ENCODE peak calls at places on chromosomes 7 and 10, in ten cellular contexts. D is K562, L is thyroid gland, Y is adrenal gland, X is transverse colon, M is tibial nerve, V is testis, B is heart left ventricle, S is IMR-90, P is H1. U is an unnamed sample.

GRCh38 chr10:117740696-117741222 is 198.2 kb downstream of the EMX2 start:
- DNase-seq in D (no peak), L (no peak), Y (no peak), X (no peak), M (no peak), V (no peak), B (no peak), S (no peak), P (no peak), U (no peak)

GRCh38 chr10:129332476-129332875 is 134.6 kb upstream of the MGMT start:
- DNase-seq in D (peak; percentile 41), L (no peak), Y (no peak), X (no peak), M (peak; percentile 8), V (no peak), B (no peak), S (peak; percentile 1), P (peak; percentile 79), U (no peak)

GRCh38 chr7:81691199-81691821 is 78.5 kb downstream of the HGF start:
- DNase-seq in D (no peak), L (no peak), Y (no peak), X (no peak), M (no peak), V (no peak), B (no peak), S (peak; percentile 55), P (no peak), U (no peak)

GRCh38 chr7:90053094-90053493 is 101.2 kb upstream of the STEAP1 start:
- DNase-seq in D (no peak), L (no peak), Y (no peak), X (no peak), M (no peak), V (no peak), B (no peak), S (no peak), P (no peak), U (no peak)

GRCh38 chr10:30784896-30785605 is 155.5 kb upstream of the LYZL2 start:
- DNase-seq in D (no peak), L (peak; percentile 80), Y (peak; percentile 86), X (peak; percentile 68), M (peak; percentile 66), V (peak; percentile 74), B (peak; percentile 85), S (peak; percentile 69), P (peak; percentile 85), U (peak; percentile 68)

GRCh38 chr10:132335189-132336063 is 3.4 kb downstream of the LRRC27 start:
- DNase-seq in D (peak; percentile 87), L (no peak), Y (peak; percentile 33), X (peak; percentile 29), M (no peak), V (peak; percentile 32), B (peak; percentile 33), S (no peak), P (no peak), U (no peak)

GRCh38 chr10:29794776-29795635 is 160.2 kb upstream of the SVIL start:
- DNase-seq in D (no peak), L (peak; percentile 58), Y (no peak), X (no peak), M (no peak), V (no peak), B (peak; percentile 3), S (peak; percentile 31), P (no peak), U (no peak)

GRCh38 chr10:95391570-95392249 is 100.9 kb upstream of the PDLIM1 start:
- DNase-seq in D (peak; percentile 46), L (peak; percentile 28), Y (no peak), X (no peak), M (no peak), V (peak; percentile 51), B (no peak), S (peak; percentile 46), P (no peak), U (no peak)

GRCh38 chr10:107031981-107032699 is 132.4 kb downstream of the SORCS1 start:
- DNase-seq in D (peak; percentile 80), L (no peak), Y (no peak), X (no peak), M (no peak), V (no peak), B (no peak), S (no peak), P (no peak), U (no peak)

DNA sequence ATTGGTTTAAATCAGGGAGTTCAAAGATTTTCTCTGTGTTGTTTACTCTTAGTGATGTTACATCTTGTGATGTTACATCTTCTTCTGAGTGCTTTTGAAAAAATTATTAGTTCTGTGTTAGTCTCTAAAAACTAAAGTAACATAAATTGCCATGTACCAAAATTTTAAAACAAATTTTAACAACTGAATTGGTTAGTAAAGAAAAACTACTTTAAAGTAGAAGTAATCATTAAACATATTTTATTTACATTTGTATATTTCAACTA is 5.2 kb upstream of the IGF2BP3 start:
- DNase-seq in D (no peak), L (no peak), Y (no peak), X (no peak), M (no peak), V (no peak), B (no peak), S (no peak), P (no peak), U (no peak)
- H3K4me3 ChIP-seq in D (peak overlapping the region; percentile 66), L (no peak overlapping the region), Y (no peak overlapping the region), X (no peak overlapping the region), M (no peak overlapping the region), V (no peak overlapping the region), B (no peak overlapping the region), S (no peak overlapping the region), P (peak overlapping the region; percentile 79), U (no peak overlapping the region)

GRCh38 chr7:149871576-149871975 is 2.2 kb upstream of the ATP6V0E2 start:
- DNase-seq in D (no peak), L (no peak), Y (no peak), X (no peak), M (no peak), V (peak; percentile 6), B (no peak), S (no peak), P (no peak), U (no peak)

GRCh38 chr7:149873968-149874643 is at the start of gene ATP6V0E2:
- DNase-seq in D (no peak), L (no peak), Y (no peak), X (no peak), M (no peak), V (no peak), B (no peak), S (no peak), P (no peak), U (no peak)

GRCh38 chr7:149872419-149873073 is 1.2 kb upstream of the ATP6V0E2 start:
- DNase-seq in D (peak; percentile 93), L (peak; percentile 77), Y (peak; percentile 88), X (peak; percentile 77), M (peak; percentile 76), V (peak; percentile 89), B (peak; percentile 86), S (peak; percentile 81), P (peak; percentile 55), U (peak; percentile 67)

GRCh38 chr7:149874644-149875028 is 867 bp downstream of the ATP6V0E2 start:
- DNase-seq in D (peak; percentile 5), L (peak; percentile 72), Y (no peak), X (no peak), M (no peak), V (peak; percentile 10), B (peak; percentile 17), S (no peak), P (no peak), U (peak; percentile 69)

GRCh38 chr7:149873074-149873967 is 448 bp upstream of the ATP6V0E2 start:
- DNase-seq in D (peak; percentile 98), L (peak; percentile 97), Y (peak; percentile 96), X (peak; percentile 96), M (peak; percentile 87), V (peak; percentile 98), B (peak; percentile 96), S (peak; percentile 89), P (peak; percentile 93), U (peak; percentile 96)
- TF ChIP-seq POLR2A in D (peak; percentile 63), L (no peak), Y (peak; percentile 5), X (peak; percentile 11), M (peak; percentile 66), V (no peak), B (peak; percentile 58), S (peak; percentile 52), P (no peak), U (no peak)

GRCh38 chr10:62047960-62048383 is 146.5 kb downstream of the ARID5B start:
- DNase-seq in D (no peak), L (no peak), Y (no peak), X (peak; percentile 44), M (peak; percentile 50), V (no peak), B (no peak), S (no peak), P (no peak), U (no peak)

GRCh38 chr10:62046522-62047239 is 145.2 kb downstream of the ARID5B start:
- DNase-seq in D (no peak), L (no peak), Y (no peak), X (no peak), M (peak; percentile 50), V (no peak), B (peak; percentile 39), S (peak; percentile 47), P (no peak), U (no peak)

GRCh38 chr10:62048473-62048872 is 147.0 kb downstream of the ARID5B start:
- DNase-seq in D (no peak), L (no peak), Y (no peak), X (no peak), M (no peak), V (no peak), B (no peak), S (no peak), P (no peak), U (no peak)

GRCh38 chr10:62045765-62046521 is 144.4 kb downstream of the ARID5B start:
- DNase-seq in D (no peak), L (no peak), Y (no peak), X (no peak), M (peak; percentile 35), V (no peak), B (no peak), S (peak; percentile 95), P (no peak), U (no peak)

DNA sequence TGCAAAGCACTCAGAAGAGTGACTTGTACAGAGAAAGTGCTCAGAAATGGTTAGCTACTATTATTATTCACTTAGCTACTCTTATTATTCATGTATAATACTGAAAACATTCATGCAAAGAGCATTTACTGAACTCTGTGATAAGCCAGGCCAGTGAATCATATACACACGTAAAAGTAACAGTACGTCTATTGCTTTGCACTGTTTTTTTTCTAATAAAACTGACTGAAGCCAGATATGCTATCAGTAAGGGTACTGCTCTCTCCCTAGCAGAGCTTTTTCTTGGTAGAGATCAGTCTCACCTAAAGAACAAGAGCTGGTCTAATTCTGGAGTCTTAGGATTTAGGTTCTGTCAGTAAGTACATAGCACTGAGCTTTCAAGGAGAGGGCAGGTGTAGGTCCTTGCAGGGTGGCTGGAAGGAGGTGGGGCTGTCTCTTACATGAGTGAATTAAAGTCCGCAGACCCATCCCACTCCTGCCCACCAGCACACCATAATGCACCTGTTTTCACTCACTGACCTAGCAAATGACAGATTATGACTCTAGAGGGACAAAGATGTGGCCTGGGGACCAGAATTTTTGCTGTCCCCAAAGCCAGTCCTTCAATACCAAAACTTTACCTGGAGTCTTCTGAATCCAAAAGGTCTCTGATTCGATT is 145.9 kb downstream of the ARID5B start:
- DNase-seq in D (no peak), L (no peak), Y (no peak), X (no peak), M (no peak), V (no peak), B (no peak), S (peak; percentile 81), P (no peak), U (no peak)
- H3K4me3 ChIP-seq in D (no peak overlapping the region), L (no peak overlapping the region), Y (no peak overlapping the region), X (no peak overlapping the region), M (no peak overlapping the region), V (no peak overlapping the region), B (no peak overlapping the region), S (no peak overlapping the region), P (no peak overlapping the region), U (no peak overlapping the region)

GRCh38 chr7:151080522-151081169 is at the start of gene FASTK:
- DNase-seq in D (peak; percentile 97), L (peak; percentile 90), Y (peak; percentile 94), X (peak; percentile 92), M (peak; percentile 81), V (peak; percentile 97), B (peak; percentile 93), S (peak; percentile 88), P (peak; percentile 88), U (peak; percentile 92)
- TF ChIP-seq POLR2A in D (peak; percentile 95), L (no peak), Y (peak; percentile 49), X (peak; percentile 80), M (no peak), V (no peak), B (no peak), S (peak; percentile 79), P (no peak), U (no peak)

U was measured in stomach.